ENCODE peak calls at places on chromosomes 12 and 14, in four cellular contexts. M is uterus, D is cardiac muscle cell, R is psoas muscle. X is an unnamed sample. For H3K4me1, the result is how much of the 10 kb centered on the place peaks cover.

GRCh38 chr14:104592292-104592672 is 12.3 kb downstream of the TMEM179 start:
- DNase-seq in M (no peak), D (no peak), R (peak), X (peak)

GRCh38 chr14:28785096-28785952 is 18.7 kb downstream of the FOXG1 start:
- DNase-seq in M (no peak), D (no peak), R (peak), X (no peak)

GRCh38 chr14:22155582-22155981 is 433.4 kb downstream of the DAD1 start:
- DNase-seq in M (no peak), D (no peak), R (no peak), X (no peak)

GRCh38 chr12:128820723-128821432 is 2.9 kb downstream of the SLC15A4 start:
- DNase-seq in M (no peak), D (no peak), R (no peak), X (no peak)

GRCh38 chr14:36418937-36419336 is 98.5 kb upstream of the MBIP start:
- DNase-seq in M (no peak), D (no peak), R (no peak), X (no peak)

GRCh38 chr12:127559349-127560040 is 707.5 kb upstream of the TMEM132C start:
- DNase-seq in M (no peak), D (peak), R (peak), X (no peak)

GRCh38 chr14:104292084-104292970 is 153.9 kb downstream of the KIF26A start:
- DNase-seq in M (no peak), D (peak), R (no peak), X (peak)

GRCh38 chr14:74638066-74638465 is 26.0 kb upstream of the LTBP2 start:
- DNase-seq in M (no peak), D (peak), R (no peak), X (no peak)

GRCh38 chr14:80425686-80426085 is 214.4 kb upstream of the DIO2 start:
- DNase-seq in M (no peak), D (no peak), R (no peak), X (no peak)

GRCh38 chr12:93173178-93173957 is 204.4 kb upstream of the NUDT4 start:
- DNase-seq in M (no peak), D (no peak), R (no peak), X (no peak)

GRCh38 chr12:30822385-30823139 is 67.8 kb upstream of the CAPRIN2 start:
- DNase-seq in M (peak), D (peak), R (peak), X (peak)

GRCh38 chr14:55840821-55841220 is 260.8 kb downstream of the KTN1 start:
- DNase-seq in M (no peak), D (no peak), R (no peak), X (no peak)

GRCh38 chr14:40386433-40386832 is 954.2 kb upstream of the FBXO33 start:
- DNase-seq in M (no peak), D (no peak), R (no peak), X (no peak)

GRCh38 chr12:104290320-104290719 is 13.2 kb upstream of the EID3 start:
- DNase-seq in M (no peak), D (no peak), R (no peak), X (no peak)

GRCh38 chr12:101772019-101772774 is 32.9 kb upstream of the SYCP3 start:
- DNase-seq in M (no peak), D (no peak), R (no peak), X (no peak)

GRCh38 chr12:27531916-27532315 is 7.9 kb downstream of the PPFIBP1 start:
- DNase-seq in M (no peak), D (no peak), R (no peak), X (no peak)

GRCh38 chr12:32102234-32102633 is 4.4 kb upstream of the BICD1 start:
- DNase-seq in M (no peak), D (no peak), R (no peak), X (no peak)

GRCh38 chr14:62133776-62134175 is 371.6 kb downstream of the SNAPC1 start:
- DNase-seq in M (no peak), D (no peak), R (no peak), X (no peak)

GRCh38 chr12:76144253-76144564 is 59.7 kb upstream of the NAP1L1 start:
- DNase-seq in M (no peak), D (peak), R (no peak), X (no peak)

GRCh38 chr14:30869525-30870150 is 4.7 kb upstream of the COCH start:
- DNase-seq in M (no peak), D (no peak), R (no peak), X (no peak)

GRCh38 chr12:6684609-6685008 is 4.6 kb downstream of the ZNF384 start:
- DNase-seq in M (no peak), D (peak), R (no peak), X (no peak)

GRCh38 chr12:54996235-54996634 is 11.7 kb upstream of the TESPA1 start:
- DNase-seq in M (no peak), D (no peak), R (no peak), X (no peak)

GRCh38 chr12:47882796-47883546 is 21.8 kb downstream of the VDR start:
- DNase-seq in M (no peak), D (no peak), R (no peak), X (no peak)

GRCh38 chr14:35758523-35759129 is 50.5 kb downstream of the RALGAPA1 start:
- DNase-seq in M (no peak), D (no peak), R (no peak), X (no peak)

GRCh38 chr12:67042697-67043131 is 226.4 kb upstream of the CAND1 start:
- DNase-seq in M (no peak), D (peak), R (no peak), X (no peak)

DNA sequence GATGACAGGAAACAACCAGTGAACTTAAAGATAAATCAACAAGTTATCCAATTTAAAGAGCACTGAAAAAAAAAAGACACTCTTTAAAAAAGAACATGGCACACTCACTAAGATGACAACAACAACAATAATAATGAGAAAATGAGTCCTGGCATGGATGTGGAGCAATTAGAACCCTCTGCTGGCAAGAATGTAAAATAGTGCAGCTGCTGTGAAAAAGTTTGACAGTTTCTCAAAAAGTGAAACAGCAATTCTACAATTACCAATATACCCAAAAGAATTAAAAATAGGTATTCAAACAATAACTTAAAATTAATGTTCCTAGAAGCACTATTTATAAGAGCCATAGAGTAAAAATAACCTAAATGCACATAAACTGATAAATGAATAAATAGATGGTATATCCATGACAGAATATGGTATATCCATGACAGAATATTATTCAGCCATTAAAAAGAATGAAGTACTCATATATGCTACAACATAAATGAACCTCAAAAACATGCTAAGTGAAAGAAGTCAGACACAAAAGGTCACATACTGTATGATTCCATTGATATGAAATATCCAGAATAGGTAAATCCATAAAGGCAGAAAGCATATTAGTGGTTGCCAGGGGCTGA is 49.1 kb upstream of the GPHB5 start:
- DNase-seq in M (no peak), D (no peak), R (no peak), X (no peak)
- TF ChIP-seq CTCF in M (no peak), D (no peak), R (no peak), X (no peak)

DNA sequence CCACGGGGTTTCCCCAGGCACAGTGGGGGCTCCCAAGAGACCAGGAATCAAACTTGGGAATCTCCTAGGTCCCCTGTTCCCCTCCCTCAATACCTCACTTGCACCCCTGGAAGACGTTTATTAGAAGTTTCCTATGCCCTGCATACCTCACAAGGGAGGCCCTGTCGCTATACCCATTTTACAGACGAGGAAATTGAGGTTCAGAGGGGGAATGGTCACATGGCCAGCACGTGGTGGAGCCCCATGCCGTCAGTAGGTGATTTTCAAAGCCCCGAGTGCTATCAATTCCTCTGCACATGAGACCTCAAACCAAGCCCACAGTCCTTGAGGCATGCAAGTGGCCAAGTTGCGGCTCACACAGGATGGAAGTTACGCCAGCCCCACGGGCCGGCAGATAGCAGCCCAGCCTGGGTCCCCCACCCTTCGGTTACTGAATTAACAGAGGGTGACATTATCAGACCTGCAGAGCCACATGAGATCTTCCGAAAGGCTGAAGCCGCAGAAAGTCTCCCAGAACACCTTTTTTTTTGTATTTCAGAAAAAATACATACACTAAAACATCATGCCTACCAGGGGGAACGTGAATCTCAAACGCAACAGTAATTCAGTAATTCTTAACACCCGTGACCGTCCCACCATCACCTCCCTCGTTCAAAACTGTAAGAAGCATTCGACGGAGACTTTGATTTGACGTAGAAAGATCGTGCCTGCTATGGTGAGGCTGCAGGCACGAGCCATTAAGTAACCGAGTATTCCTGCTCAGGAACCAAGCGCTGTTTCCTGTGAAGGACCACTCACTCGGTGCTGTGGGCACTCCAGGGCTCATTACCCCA is 129.0 kb downstream of the RFLNA start:
- DNase-seq in M (no peak), D (no peak), R (no peak), X (no peak)
- H3K4me1 ChIP-seq in M (under half), D (under half), R (under half), X (under half)

GRCh38 chr12:71754461-71755145 is at the start of gene RAB21:
- DNase-seq in M (peak), D (peak), R (peak), X (peak)
- TF ChIP-seq CTCF in M (peak), D (peak), R (peak), X (no peak)

GRCh38 chr12:11797317-11797913 is 147.9 kb downstream of the ETV6 start:
- DNase-seq in M (no peak), D (no peak), R (no peak), X (no peak)

GRCh38 chr12:11794751-11795150 is 145.3 kb downstream of the ETV6 start:
- DNase-seq in M (no peak), D (no peak), R (no peak), X (no peak)

GRCh38 chr12:11794311-11794710 is 144.8 kb downstream of the ETV6 start:
- DNase-seq in M (no peak), D (peak), R (no peak), X (no peak)

GRCh38 chr12:11795192-11795909 is 145.9 kb downstream of the ETV6 start:
- DNase-seq in M (no peak), D (no peak), R (no peak), X (no peak)

GRCh38 chr12:11795910-11796459 is 146.5 kb downstream of the ETV6 start:
- DNase-seq in M (no peak), D (peak), R (no peak), X (no peak)
- H3K4me1 ChIP-seq in M (under half), D (half or more), R (half or more), X (under half)

X was measured in pancreas.